ENCODE peak calls at places on chromosomes 7 and 10, in six cellular contexts. K is M059J, C is left ventricle myocardium inferior, M is sigmoid colon, Z is activated T-cell treated with anti-CD3 and anti-CD28 coated beads for 24 hours, E is glutamatergic neuron. Q is an unnamed sample.
A peak's percentile ranks its signal among the peaks of the same experiment; 100 is the strongest.

GRCh38 chr10:111756541-111757061 is 427.0 kb downstream of the GPAM start:
- DNase-seq in K (peak; percentile 12), C (peak; percentile 15), M (peak; percentile 68), Z (no peak), E (peak; percentile 61), Q (peak; percentile 54)

GRCh38 chr10:77637986-77638765 is 568 bp upstream of the KCNMA1 start:
- DNase-seq in K (peak; percentile 42), C (no peak), M (peak; percentile 74), Z (no peak), E (peak; percentile 69), Q (peak; percentile 68)

GRCh38 chr10:37623506-37623905 is 233.9 kb downstream of the ZNF248 start:
- DNase-seq in K (no peak), C (no peak), M (no peak), Z (no peak), E (no peak), Q (no peak)

GRCh38 chr10:34249634-34250033 is 565.5 kb downstream of the PARD3 start:
- DNase-seq in K (no peak), C (no peak), M (no peak), Z (no peak), E (no peak), Q (peak; percentile 49)

GRCh38 chr10:76086571-76087260 is 655.3 kb downstream of the LRMDA start:
- DNase-seq in K (peak; percentile 93), C (no peak), M (peak; percentile 89), Z (no peak), E (no peak), Q (peak; percentile 27)

GRCh38 chr7:538764-539685 is 19.4 kb upstream of the PDGFA start:
- DNase-seq in K (no peak), C (no peak), M (no peak), Z (no peak), E (no peak), Q (no peak)

GRCh38 chr7:133376514-133376913 is 123.6 kb downstream of the EXOC4 start:
- DNase-seq in K (no peak), C (no peak), M (no peak), Z (no peak), E (no peak), Q (no peak)

GRCh38 chr7:83738436-83738835 is 89.5 kb upstream of the SEMA3E start:
- DNase-seq in K (no peak), C (no peak), M (no peak), Z (no peak), E (no peak), Q (no peak)

GRCh38 chr7:98399903-98400537 is 870 bp downstream of the BAIAP2L1 start:
- DNase-seq in K (peak; percentile 73), C (no peak), M (no peak), Z (no peak), E (no peak), Q (no peak)

GRCh38 chr7:913736-914520 is 37.6 kb downstream of the GET4 start:
- DNase-seq in K (peak; percentile 49), C (no peak), M (peak; percentile 58), Z (no peak), E (no peak), Q (no peak)

GRCh38 chr10:65320256-65321026 is 1605.4 kb upstream of the LRRTM3 start:
- DNase-seq in K (no peak), C (no peak), M (no peak), Z (no peak), E (no peak), Q (no peak)

GRCh38 chr10:87585565-87586514 is 73.8 kb upstream of the PAPSS2 start:
- DNase-seq in K (peak; percentile 86), C (no peak), M (no peak), Z (no peak), E (no peak), Q (no peak)

GRCh38 chr7:1500064-1500807 is 4.0 kb downstream of the INTS1 start:
- DNase-seq in K (no peak), C (no peak), M (no peak), Z (no peak), E (no peak), Q (no peak)

GRCh38 chr10:101394522-101395133 is 40.7 kb downstream of the BTRC start:
- DNase-seq in K (no peak), C (no peak), M (no peak), Z (no peak), E (no peak), Q (no peak)

GRCh38 chr7:87474046-87474445 is 1.4 kb downstream of the ABCB4 start:
- DNase-seq in K (no peak), C (no peak), M (no peak), Z (no peak), E (no peak), Q (no peak)

GRCh38 chr7:135374736-135375135 is 135.2 kb downstream of the CNOT4 start:
- DNase-seq in K (no peak), C (no peak), M (no peak), Z (no peak), E (no peak), Q (no peak)

GRCh38 chr7:46932656-46933424 is 649.1 kb downstream of the TNS3 start:
- DNase-seq in K (peak; percentile 90), C (no peak), M (peak; percentile 80), Z (no peak), E (no peak), Q (no peak)

GRCh38 chr10:49010295-49010694 is 70.7 kb upstream of the LRRC18 start:
- DNase-seq in K (no peak), C (no peak), M (no peak), Z (no peak), E (no peak), Q (no peak)

GRCh38 chr7:92987095-92987494 is 130.7 kb downstream of the SAMD9 start:
- DNase-seq in K (no peak), C (no peak), M (no peak), Z (no peak), E (no peak), Q (no peak)

GRCh38 chr7:94452257-94452656 is 57.4 kb upstream of the CASD1 start:
- DNase-seq in K (no peak), C (no peak), M (peak; percentile 69), Z (no peak), E (no peak), Q (peak; percentile 38)